ENCODE peak calls at places on chromosomes 4 and X, in eight cellular contexts. Y is activated CD4-positive, alpha-beta T cell treated with anti-CD3 and anti-CD28 coated beads, Interleukin-2, amount 50 U/mL, for 24 hours; B is T-helper 1 cell; T is HFF-Myc; V is GM13977; L is memory B cell; D is MV-4-11; M is renal cortical epithelial cell. C is an unnamed sample.
A peak's percentile ranks its signal among the peaks of the same experiment; 100 is the strongest.

GRCh38 chr4:64713256-64713840 is 304.1 kb upstream of the TECRL start:
- DNase-seq in Y (no peak), B (no peak), T (no peak), V (peak; percentile 23), L (no peak), D (peak; percentile 3), M (peak; percentile 44), C (peak; percentile 22)

GRCh38 chr4:127698789-127699200 is 31.4 kb upstream of the SLC25A31 start:
- DNase-seq in Y (no peak), B (no peak), T (no peak), V (peak; percentile 59), L (no peak), D (peak; percentile 92), M (peak; percentile 67), C (no peak)

GRCh38 chrX:46180258-46180687 is 364.9 kb downstream of the ZNF674 start:
- DNase-seq in Y (no peak), B (no peak), T (peak; percentile 74), V (no peak), L (no peak), D (peak; percentile 95), M (peak; percentile 56), C (peak; percentile 52)

GRCh38 chrX:150036181-150036580 is 97.9 kb upstream of the EOLA2 start:
- DNase-seq in Y (no peak), B (no peak), T (peak; percentile 55), V (no peak), L (no peak), D (no peak), M (peak; percentile 68), C (no peak)

GRCh38 chr4:14607578-14607977 is 394.7 kb upstream of the CPEB2 start:
- DNase-seq in Y (no peak), B (no peak), T (no peak), V (no peak), L (no peak), D (no peak), M (peak; percentile 36), C (no peak)

GRCh38 chr4:82247171-82247570 is 126.6 kb downstream of the HNRNPD start:
- DNase-seq in Y (no peak), B (no peak), T (no peak), V (no peak), L (no peak), D (no peak), M (no peak), C (peak; percentile 26)

GRCh38 chr4:185819144-185819543 is 7.2 kb upstream of the SORBS2 start:
- DNase-seq in Y (no peak), B (no peak), T (no peak), V (no peak), L (no peak), D (no peak), M (no peak), C (no peak)

GRCh38 chrX:103629295-103630170 is 758 bp downstream of the TCEAL1 start:
- DNase-seq in Y (no peak), B (no peak), T (no peak), V (peak; percentile 21), L (no peak), D (no peak), M (peak; percentile 60), C (peak; percentile 87)

GRCh38 chr4:77852892-77853495 is 9.6 kb upstream of the MRPL1 start:
- DNase-seq in Y (peak; percentile 56), B (peak; percentile 62), T (no peak), V (peak; percentile 52), L (peak; percentile 47), D (peak; percentile 74), M (no peak), C (no peak)

GRCh38 chr4:55754754-55755350 is 64.7 kb upstream of the EXOC1L start:
- DNase-seq in Y (no peak), B (no peak), T (no peak), V (no peak), L (no peak), D (no peak), M (peak; percentile 51), C (no peak)

GRCh38 chrX:129600981-129601424 is 53.8 kb downstream of the APLN start:
- DNase-seq in Y (no peak), B (peak; percentile 6), T (no peak), V (peak; percentile 48), L (no peak), D (peak; percentile 1), M (no peak), C (peak; percentile 52)

GRCh38 chr4:168269879-168270278 is 48.7 kb downstream of the DDX60 start:
- DNase-seq in Y (no peak), B (no peak), T (no peak), V (no peak), L (no peak), D (no peak), M (no peak), C (no peak)

GRCh38 chr4:168784786-168785461 is 225.1 kb downstream of the CBR4 start:
- DNase-seq in Y (no peak), B (no peak), T (no peak), V (no peak), L (no peak), D (no peak), M (peak; percentile 92), C (no peak)

GRCh38 chr4:94488667-94489066 is 36.9 kb downstream of the PDLIM5 start:
- DNase-seq in Y (no peak), B (no peak), T (peak; percentile 88), V (no peak), L (no peak), D (no peak), M (peak; percentile 93), C (no peak)

C was measured in NCI-H82.